ENCODE peak calls at places on chromosomes 5 and 9, in ten cellular contexts. Y is A549, O is endothelial cell of umbilical vein, X is mesendoderm, V is astrocyte, Q is SK-N-SH, Z is MM.1S, K is H1, A is GM23248, F is IMR-90. E is an unnamed sample.

GRCh38 chr5:32769711-32770110 is 58.6 kb downstream of the NPR3 start:
- DNase-seq in Y (no peak), O (no peak), X (no peak), V (no peak), Q (no peak), Z (no peak), K (no peak), A (no peak), F (no peak), E (no peak)

GRCh38 chr5:41747291-41747690 is 122.9 kb downstream of the OXCT1 start:
- DNase-seq in Y (no peak), O (peak), X (no peak), V (peak), Q (peak), Z (no peak), K (no peak), A (peak), F (peak), E (peak)

GRCh38 chr5:82162568-82162967 is 115.6 kb downstream of the RPS23 start:
- DNase-seq in Y (no peak), O (no peak), X (no peak), V (no peak), Q (no peak), Z (no peak), K (no peak), A (no peak), F (no peak), E (no peak)

GRCh38 chr9:121222524-121223171 is 21.0 kb upstream of the RAB14 start:
- DNase-seq in Y (peak), O (peak), X (peak), V (no peak), Q (peak), Z (peak), K (no peak), A (peak), F (peak), E (peak)

GRCh38 chr9:115775669-115776068 is 377.9 kb upstream of the PAPPA start:
- DNase-seq in Y (no peak), O (no peak), X (no peak), V (no peak), Q (no peak), Z (no peak), K (no peak), A (peak), F (peak), E (no peak)

GRCh38 chr5:127762412-127762811 is 59.2 kb downstream of the CCDC192 start:
- DNase-seq in Y (no peak), O (peak), X (no peak), V (no peak), Q (no peak), Z (no peak), K (no peak), A (no peak), F (no peak), E (no peak)

GRCh38 chr9:26165426-26165825 is 487.2 kb upstream of the TUSC1 start:
- DNase-seq in Y (no peak), O (no peak), X (no peak), V (no peak), Q (no peak), Z (no peak), K (no peak), A (no peak), F (no peak), E (no peak)

GRCh38 chr5:14551211-14551610 is 30.4 kb upstream of the OTULINL start:
- DNase-seq in Y (no peak), O (no peak), X (no peak), V (no peak), Q (no peak), Z (no peak), K (no peak), A (no peak), F (no peak), E (no peak)

GRCh38 chr5:148443998-148444397 is 60.2 kb downstream of the FBXO38 start:
- DNase-seq in Y (peak), O (peak), X (peak), V (peak), Q (peak), Z (peak), K (no peak), A (peak), F (peak), E (peak)

GRCh38 chr5:139952464-139953070 is 90.5 kb downstream of the NRG2 start:
- DNase-seq in Y (no peak), O (no peak), X (no peak), V (no peak), Q (no peak), Z (no peak), K (no peak), A (no peak), F (no peak), E (no peak)

GRCh38 chr5:150208187-150209015 is 18.5 kb downstream of the SLC6A7 start:
- DNase-seq in Y (peak), O (no peak), X (peak), V (peak), Q (no peak), Z (no peak), K (no peak), A (peak), F (peak), E (peak)

GRCh38 chr5:126403871-126404270 is 19.3 kb upstream of the GRAMD2B start:
- DNase-seq in Y (no peak), O (peak), X (no peak), V (peak), Q (no peak), Z (no peak), K (no peak), A (peak), F (peak), E (no peak)

GRCh38 chr5:157387683-157388093 is 72.3 kb upstream of the NIPAL4 start:
- DNase-seq in Y (peak), O (peak), X (peak), V (peak), Q (no peak), Z (no peak), K (no peak), A (peak), F (peak), E (peak)

GRCh38 chr9:18692240-18692639 is 218.3 kb downstream of the ADAMTSL1 start:
- DNase-seq in Y (no peak), O (no peak), X (no peak), V (no peak), Q (no peak), Z (no peak), K (no peak), A (no peak), F (no peak), E (no peak)

GRCh38 chr9:131656356-131657030 is 83.4 kb downstream of the RAPGEF1 start:
- DNase-seq in Y (no peak), O (peak), X (no peak), V (no peak), Q (no peak), Z (peak), K (no peak), A (no peak), F (no peak), E (no peak)

GRCh38 chr5:65886387-65886786 is 40.0 kb upstream of the ERBIN start:
- DNase-seq in Y (no peak), O (no peak), X (no peak), V (no peak), Q (no peak), Z (no peak), K (no peak), A (no peak), F (no peak), E (no peak)

GRCh38 chr5:94830520-94830919 is 212.1 kb downstream of the SLF1 start:
- DNase-seq in Y (peak), O (peak), X (peak), V (no peak), Q (peak), Z (peak), K (no peak), A (peak), F (no peak), E (peak)

GRCh38 chr5:3269400-3270169 is 326.0 kb upstream of the IRX1 start:
- DNase-seq in Y (no peak), O (no peak), X (no peak), V (no peak), Q (no peak), Z (no peak), K (no peak), A (no peak), F (no peak), E (no peak)

GRCh38 chr5:131252824-131253171 is 11.1 kb upstream of the CDC42SE2 start:
- DNase-seq in Y (no peak), O (peak), X (no peak), V (no peak), Q (no peak), Z (peak), K (no peak), A (no peak), F (no peak), E (no peak)

GRCh38 chr9:5714501-5715401 is 85.8 kb downstream of the RIC1 start:
- DNase-seq in Y (peak), O (peak), X (peak), V (peak), Q (no peak), Z (no peak), K (no peak), A (peak), F (peak), E (peak)

GRCh38 chr5:86917117-86917579 is 299.4 kb downstream of the COX7C start:
- DNase-seq in Y (peak), O (peak), X (peak), V (peak), Q (no peak), Z (peak), K (no peak), A (peak), F (peak), E (peak)

GRCh38 chr5:81363093-81363886 is 30.6 kb downstream of the ACOT12 start:
- DNase-seq in Y (no peak), O (no peak), X (no peak), V (no peak), Q (no peak), Z (no peak), K (no peak), A (no peak), F (no peak), E (no peak)

GRCh38 chr5:157900644-157901043 is 41.7 kb upstream of the CLINT1 start:
- DNase-seq in Y (no peak), O (no peak), X (no peak), V (no peak), Q (no peak), Z (peak), K (no peak), A (no peak), F (no peak), E (no peak)

GRCh38 chr5:141760753-141761152 is 78.7 kb upstream of the ARAP3 start:
- DNase-seq in Y (no peak), O (no peak), X (no peak), V (no peak), Q (no peak), Z (no peak), K (no peak), A (no peak), F (no peak), E (no peak)

GRCh38 chr9:116154976-116155699 is 1.5 kb downstream of the PAPPA start:
- DNase-seq in Y (peak), O (peak), X (peak), V (peak), Q (peak), Z (no peak), K (no peak), A (peak), F (peak), E (peak)

GRCh38 chr9:129665814-129666511 is 516 bp downstream of the PRRX2 start:
- DNase-seq in Y (no peak), O (no peak), X (no peak), V (no peak), Q (peak), Z (no peak), K (no peak), A (peak), F (no peak), E (no peak)

GRCh38 chr5:41695920-41696582 is 174.2 kb downstream of the OXCT1 start:
- DNase-seq in Y (peak), O (no peak), X (peak), V (no peak), Q (no peak), Z (no peak), K (no peak), A (peak), F (no peak), E (no peak)

GRCh38 chr9:85344901-85345300 is 396.9 kb downstream of the AGTPBP1 start:
- DNase-seq in Y (no peak), O (no peak), X (no peak), V (no peak), Q (no peak), Z (no peak), K (no peak), A (peak), F (no peak), E (no peak)

GRCh38 chr5:3277590-3278196 is 317.9 kb upstream of the IRX1 start:
- DNase-seq in Y (no peak), O (no peak), X (peak), V (no peak), Q (no peak), Z (no peak), K (peak), A (no peak), F (no peak), E (no peak)

GRCh38 chr5:142327111-142327842 is 2.5 kb upstream of the SPRY4 start:
- DNase-seq in Y (no peak), O (no peak), X (peak), V (peak), Q (no peak), Z (no peak), K (no peak), A (peak), F (peak), E (peak)

GRCh38 chr9:131773911-131774379 is 34.1 kb upstream of the RAPGEF1 start:
- DNase-seq in Y (peak), O (peak), X (peak), V (peak), Q (no peak), Z (peak), K (no peak), A (peak), F (peak), E (peak)

GRCh38 chr5:32638309-32638708 is 53.0 kb downstream of the SUB1 start:
- DNase-seq in Y (no peak), O (no peak), X (no peak), V (no peak), Q (no peak), Z (no peak), K (no peak), A (no peak), F (no peak), E (no peak)

GRCh38 chr5:67045816-67046740 is 150.5 kb downstream of the CD180 start:
- DNase-seq in Y (no peak), O (no peak), X (no peak), V (peak), Q (no peak), Z (no peak), K (no peak), A (no peak), F (peak), E (peak)

DNA sequence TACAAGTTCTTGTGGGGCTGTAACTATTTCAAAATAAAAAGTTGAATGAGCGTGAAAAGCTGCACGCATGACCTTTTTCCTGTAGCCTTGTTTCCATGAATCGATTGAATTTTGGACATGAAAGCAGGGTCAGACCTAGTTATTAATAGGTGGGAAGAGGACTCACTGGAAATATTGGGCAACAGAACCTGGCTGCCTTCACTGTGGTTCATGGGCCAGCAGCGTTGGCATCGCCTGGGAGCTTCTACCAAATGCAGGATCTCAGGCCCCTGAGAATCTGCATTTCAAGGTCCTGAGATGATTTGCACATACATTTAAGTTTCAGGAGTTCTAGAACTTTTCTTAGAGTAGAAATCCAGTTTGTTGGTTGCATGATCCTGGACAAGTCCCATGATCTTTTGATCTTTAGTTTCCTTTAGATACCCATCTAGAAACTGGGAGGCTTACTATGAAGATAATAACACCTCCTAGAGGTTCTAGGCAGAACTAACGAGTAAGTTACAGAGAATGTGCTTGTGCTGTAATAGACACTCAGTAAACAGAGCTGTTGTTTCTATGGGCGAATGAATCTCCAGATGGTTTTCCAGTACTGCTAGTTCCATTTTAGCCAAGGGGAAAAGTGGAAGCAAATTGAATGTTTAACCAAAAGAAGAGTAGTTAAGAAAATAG is 12.4 kb downstream of the ANKRD33B start:
- DNase-seq in Y (no peak), O (no peak), X (no peak), V (no peak), Q (no peak), Z (no peak), K (no peak), A (no peak), F (no peak), E (no peak)
- H3K4me2 ChIP-seq in Y (no peak), O (no peak), X (no peak), V (no peak), Q (no peak), Z (no peak), K (no peak), A (no peak), F (no peak), E (no peak)

GRCh38 chr5:133991171-133991910 is 13.4 kb downstream of the VDAC1 start:
- DNase-seq in Y (no peak), O (peak), X (no peak), V (no peak), Q (no peak), Z (no peak), K (no peak), A (no peak), F (no peak), E (no peak)
- H3K4me3 ChIP-seq in Y (no peak), O (no peak), X (no peak), V (no peak), Q (no peak), Z (no peak), K (no peak), A (no peak), F (no peak), E (no peak)

DNA sequence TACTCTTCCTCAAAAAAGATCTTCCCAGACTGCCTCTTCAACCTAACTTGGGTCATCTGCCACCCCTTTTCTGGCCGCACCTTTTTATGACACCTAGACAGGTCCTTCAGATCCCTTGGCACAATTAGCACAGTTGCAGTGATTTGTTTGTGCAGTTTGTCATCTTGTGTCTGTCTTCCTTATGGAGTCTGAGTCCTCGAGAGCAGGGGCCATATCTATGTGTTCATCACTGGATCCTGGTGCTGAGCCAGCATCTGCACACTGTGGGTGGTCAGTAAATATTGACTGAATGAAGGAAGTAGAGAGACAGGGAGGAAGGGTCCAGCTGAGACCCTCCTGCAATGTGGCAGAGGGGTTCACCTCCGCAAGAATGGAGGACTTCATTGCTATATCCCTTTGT is 14.4 kb downstream of the ERGIC1 start:
- DNase-seq in Y (no peak), O (no peak), X (no peak), V (no peak), Q (no peak), Z (no peak), K (no peak), A (no peak), F (no peak), E (no peak)
- H3K4me2 ChIP-seq in Y (peak), O (no peak), X (no peak), V (no peak), Q (no peak), Z (no peak), K (no peak), A (no peak), F (no peak), E (no peak)

GRCh38 chr9:94031946-94032345 is 52.3 kb upstream of the PTPDC1 start:
- DNase-seq in Y (no peak), O (no peak), X (no peak), V (peak), Q (no peak), Z (no peak), K (no peak), A (peak), F (no peak), E (no peak)
- H3K4me3 ChIP-seq in Y (peak), O (no peak), X (no peak), V (no peak), Q (no peak), Z (no peak), K (no peak), A (peak), F (no peak), E (no peak)